ENCODE peak calls at places on chromosomes 4 and X, in five cellular contexts. One of them, this sample, is unnamed.

GRCh38 chr4:114488301-114488982 is 110.2 kb upstream of the UGT8 start:
- DNase-seq in WTC11: no peak
- DNase-seq in K562: no peak
- DNase-seq in H1: no peak
- DNase-seq in A549: no peak
- DNase-seq in this sample: no peak

GRCh38 chr4:111883557-111883999 is 261.7 kb upstream of the FAM241A start:
- DNase-seq in WTC11: no peak
- DNase-seq in K562: no peak
- DNase-seq in H1: no peak
- DNase-seq in A549: no peak
- DNase-seq in this sample: no peak

GRCh38 chr4:180947421-180947820 is 1295.8 kb upstream of the TENM3 start:
- DNase-seq in WTC11: no peak
- DNase-seq in K562: no peak
- DNase-seq in H1: no peak
- DNase-seq in A549: no peak
- DNase-seq in this sample: no peak

GRCh38 chrX:115958687-115959359 is 211.7 kb upstream of the AGTR2 start:
- DNase-seq in WTC11: no peak
- DNase-seq in K562: no peak
- DNase-seq in H1: no peak
- DNase-seq in A549: no peak
- DNase-seq in this sample: no peak

GRCh38 chr4:186840771-186841301 is 117.2 kb upstream of the FAT1 start:
- DNase-seq in WTC11: no peak
- DNase-seq in K562: peak; percentile 38
- DNase-seq in H1: no peak
- DNase-seq in A549: no peak
- DNase-seq in this sample: no peak

GRCh38 chrX:26026179-26026578 is 112.0 kb upstream of the MAGEB18 start:
- DNase-seq in WTC11: no peak
- DNase-seq in K562: no peak
- DNase-seq in H1: no peak
- DNase-seq in A549: no peak
- DNase-seq in this sample: no peak

GRCh38 chr4:183960021-183960420 is 54.9 kb downstream of the STOX2 start:
- DNase-seq in WTC11: peak; percentile 21
- DNase-seq in K562: peak; percentile 17
- DNase-seq in H1: no peak
- DNase-seq in A549: peak; percentile 39
- DNase-seq in this sample: no peak

GRCh38 chr4:80454040-80454439 is 118.5 kb downstream of the CFAP299 start:
- DNase-seq in WTC11: no peak
- DNase-seq in K562: no peak
- DNase-seq in H1: no peak
- DNase-seq in A549: no peak
- DNase-seq in this sample: no peak

GRCh38 chr4:113998531-113998930 is 19.1 kb upstream of the ARSJ start:
- DNase-seq in WTC11: no peak
- DNase-seq in K562: no peak
- DNase-seq in H1: no peak
- DNase-seq in A549: no peak
- DNase-seq in this sample: no peak

GRCh38 chrX:46628406-46629371 is 55.1 kb downstream of the CHST7 start:
- DNase-seq in WTC11: no peak
- DNase-seq in K562: no peak
- DNase-seq in H1: no peak
- DNase-seq in A549: no peak
- DNase-seq in this sample: peak; percentile 47

GRCh38 chrX:41922694-41923171 is 621 bp downstream of the CASK start:
- DNase-seq in WTC11: peak; percentile 34
- DNase-seq in K562: peak; percentile 8
- DNase-seq in H1: no peak
- DNase-seq in A549: peak; percentile 26
- DNase-seq in this sample: peak; percentile 26

GRCh38 chrX:16699389-16699788 is 13.1 kb downstream of the CTPS2 start:
- DNase-seq in WTC11: no peak
- DNase-seq in K562: no peak
- DNase-seq in H1: no peak
- DNase-seq in A549: no peak
- DNase-seq in this sample: no peak
- TF ChIP-seq JUN in WTC11: no peak
- TF ChIP-seq JUN in K562: no peak
- TF ChIP-seq JUN in H1: no peak
- TF ChIP-seq JUN in A549: no peak
- TF ChIP-seq JUN in this sample: no peak

DNA sequence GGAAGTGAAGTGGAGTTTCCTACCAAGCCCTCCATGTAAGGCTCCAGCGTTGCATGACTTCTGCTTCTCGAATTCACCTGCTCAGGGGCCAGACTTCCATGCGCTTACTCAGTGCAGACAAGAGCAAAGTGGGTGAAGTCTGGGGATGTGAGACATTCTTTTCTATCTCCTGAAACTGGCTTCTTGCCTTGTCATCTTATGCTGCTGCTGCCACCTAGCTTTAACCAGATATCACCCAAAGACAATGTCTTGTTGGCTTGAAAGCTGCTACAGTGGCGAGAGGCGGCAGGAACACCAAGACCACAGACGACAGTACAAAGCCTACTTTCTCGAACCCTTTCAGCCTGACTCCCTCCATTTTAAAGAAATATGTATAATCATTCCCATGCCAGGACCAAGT is 103.6 kb upstream of the ADGRG2 start:
- DNase-seq in WTC11: peak; percentile 10
- DNase-seq in K562: peak; percentile 8
- DNase-seq in H1: no peak
- DNase-seq in A549: peak; percentile 69
- DNase-seq in this sample: no peak
- TF ChIP-seq JUN in WTC11: no peak
- TF ChIP-seq JUN in K562: no peak
- TF ChIP-seq JUN in H1: no peak
- TF ChIP-seq JUN in A549: no peak
- TF ChIP-seq JUN in this sample: no peak

DNA sequence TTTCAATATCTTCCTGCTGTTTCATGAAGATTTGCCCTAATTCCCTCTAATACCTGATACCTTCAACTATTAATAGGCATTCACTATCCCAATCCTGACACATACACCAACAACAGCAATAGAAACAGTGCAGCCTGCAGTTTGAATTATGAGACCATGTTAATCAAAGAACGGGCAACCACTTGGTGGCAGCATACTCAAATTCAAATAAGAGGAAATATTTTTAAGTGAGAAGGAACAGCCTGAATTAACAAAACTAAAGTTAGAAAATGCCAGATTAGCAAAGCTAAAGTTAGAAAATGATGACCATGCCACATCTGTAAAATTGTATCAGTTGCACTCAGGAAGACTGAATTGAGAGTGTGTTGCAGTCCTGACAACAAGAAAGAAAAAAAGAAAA is 204.9 kb downstream of the SMARCA1 start:
- DNase-seq in WTC11: no peak
- DNase-seq in K562: no peak
- DNase-seq in H1: no peak
- DNase-seq in A549: peak; percentile 30
- DNase-seq in this sample: peak; percentile 6
- TF ChIP-seq JUN in WTC11: no peak
- TF ChIP-seq JUN in K562: no peak
- TF ChIP-seq JUN in H1: no peak
- TF ChIP-seq JUN in A549: no peak
- TF ChIP-seq JUN in this sample: no peak

DNA sequence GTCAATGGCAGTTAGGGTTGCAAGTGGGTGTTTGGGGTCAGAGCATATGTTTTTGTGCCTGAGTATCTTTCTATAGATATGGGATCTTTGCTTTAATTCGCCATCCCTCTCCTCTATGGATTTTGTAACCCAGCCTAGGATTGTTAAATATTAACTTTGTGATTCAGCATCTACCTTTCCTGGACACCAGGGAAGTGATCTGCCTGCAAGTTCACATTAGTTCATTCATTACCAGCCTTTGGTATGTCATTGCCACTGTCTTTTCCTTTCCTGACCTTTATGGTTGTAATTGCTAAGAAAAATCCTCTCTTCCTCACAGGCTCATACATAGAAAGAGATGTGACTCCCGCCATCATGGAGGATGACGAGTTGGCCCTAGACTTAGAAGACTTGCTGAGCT is 73.8 kb downstream of the KIT start:
- DNase-seq in WTC11: no peak
- DNase-seq in K562: no peak
- DNase-seq in H1: no peak
- DNase-seq in A549: no peak
- DNase-seq in this sample: no peak
- TF ChIP-seq JUN in WTC11: no peak
- TF ChIP-seq JUN in K562: no peak
- TF ChIP-seq JUN in H1: no peak
- TF ChIP-seq JUN in A549: no peak
- TF ChIP-seq JUN in this sample: no peak

GRCh38 chrX:17735396-17735795 is 1.9 kb upstream of the SCML1 start:
- DNase-seq in WTC11: no peak
- DNase-seq in K562: no peak
- DNase-seq in H1: no peak
- DNase-seq in A549: no peak
- DNase-seq in this sample: no peak
- TF ChIP-seq JUN in WTC11: no peak
- TF ChIP-seq JUN in K562: no peak
- TF ChIP-seq JUN in H1: no peak
- TF ChIP-seq JUN in A549: no peak
- TF ChIP-seq JUN in this sample: no peak

GRCh38 chr4:86972997-86973396 is 38.2 kb downstream of the AFF1 start:
- DNase-seq in WTC11: peak; percentile 19
- DNase-seq in K562: peak; percentile 63
- DNase-seq in H1: no peak
- DNase-seq in A549: no peak
- DNase-seq in this sample: no peak
- TF ChIP-seq JUN in WTC11: no peak
- TF ChIP-seq JUN in K562: no peak
- TF ChIP-seq JUN in H1: no peak
- TF ChIP-seq JUN in A549: no peak
- TF ChIP-seq JUN in this sample: no peak

DNA sequence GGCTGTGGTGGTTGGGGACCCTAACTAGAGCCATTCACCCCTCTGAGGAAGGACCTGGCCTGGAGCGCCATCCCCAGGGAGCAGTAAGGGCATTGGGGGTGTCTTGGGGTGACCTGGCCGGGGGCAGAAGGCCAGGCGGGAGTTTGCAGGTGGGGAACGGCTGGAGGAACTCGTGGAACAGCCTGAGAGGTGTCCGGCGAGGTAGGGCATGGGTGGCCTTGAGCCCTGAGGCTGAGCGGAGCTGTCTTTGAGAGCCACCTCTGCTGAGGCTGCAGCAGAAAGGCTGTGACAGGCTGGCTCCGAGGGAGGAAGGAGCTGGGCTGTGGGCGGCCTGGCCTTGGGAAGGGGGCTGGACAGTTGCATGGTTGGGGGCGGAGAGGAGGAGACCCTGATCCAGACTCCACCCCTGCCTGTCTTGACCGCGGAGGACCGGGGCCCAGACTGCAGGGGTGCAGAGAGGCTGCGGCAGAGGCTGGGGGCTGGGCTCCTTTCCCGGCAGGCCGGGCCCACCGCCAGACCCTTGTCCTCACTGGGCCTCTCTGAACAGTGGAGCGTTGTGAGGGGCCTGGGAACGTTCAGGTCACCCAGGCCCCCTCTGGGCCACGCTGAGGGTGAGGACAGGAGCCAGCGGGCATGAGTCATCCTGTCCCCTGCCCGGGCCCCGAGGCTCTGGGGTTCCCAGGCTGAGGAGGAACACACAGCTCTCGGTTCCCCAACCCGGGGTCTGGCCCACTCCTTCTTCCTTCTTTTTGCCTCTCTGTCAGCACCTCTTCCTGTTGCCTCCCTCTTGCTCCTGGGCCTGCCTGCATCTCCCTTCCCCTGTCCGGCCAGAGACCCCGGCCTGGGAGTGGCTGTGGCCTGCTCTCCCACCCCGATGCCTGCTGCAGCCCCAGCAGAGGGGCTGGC is 8.1 kb downstream of the SH3BP2 start:
- DNase-seq in WTC11: peak; percentile 79
- DNase-seq in K562: peak; percentile 55
- DNase-seq in H1: no peak
- DNase-seq in A549: no peak
- DNase-seq in this sample: peak; percentile 54
- TF ChIP-seq JUN in WTC11: no peak
- TF ChIP-seq JUN in K562: peak; percentile 50
- TF ChIP-seq JUN in H1: no peak
- TF ChIP-seq JUN in A549: no peak
- TF ChIP-seq JUN in this sample: no peak

DNA sequence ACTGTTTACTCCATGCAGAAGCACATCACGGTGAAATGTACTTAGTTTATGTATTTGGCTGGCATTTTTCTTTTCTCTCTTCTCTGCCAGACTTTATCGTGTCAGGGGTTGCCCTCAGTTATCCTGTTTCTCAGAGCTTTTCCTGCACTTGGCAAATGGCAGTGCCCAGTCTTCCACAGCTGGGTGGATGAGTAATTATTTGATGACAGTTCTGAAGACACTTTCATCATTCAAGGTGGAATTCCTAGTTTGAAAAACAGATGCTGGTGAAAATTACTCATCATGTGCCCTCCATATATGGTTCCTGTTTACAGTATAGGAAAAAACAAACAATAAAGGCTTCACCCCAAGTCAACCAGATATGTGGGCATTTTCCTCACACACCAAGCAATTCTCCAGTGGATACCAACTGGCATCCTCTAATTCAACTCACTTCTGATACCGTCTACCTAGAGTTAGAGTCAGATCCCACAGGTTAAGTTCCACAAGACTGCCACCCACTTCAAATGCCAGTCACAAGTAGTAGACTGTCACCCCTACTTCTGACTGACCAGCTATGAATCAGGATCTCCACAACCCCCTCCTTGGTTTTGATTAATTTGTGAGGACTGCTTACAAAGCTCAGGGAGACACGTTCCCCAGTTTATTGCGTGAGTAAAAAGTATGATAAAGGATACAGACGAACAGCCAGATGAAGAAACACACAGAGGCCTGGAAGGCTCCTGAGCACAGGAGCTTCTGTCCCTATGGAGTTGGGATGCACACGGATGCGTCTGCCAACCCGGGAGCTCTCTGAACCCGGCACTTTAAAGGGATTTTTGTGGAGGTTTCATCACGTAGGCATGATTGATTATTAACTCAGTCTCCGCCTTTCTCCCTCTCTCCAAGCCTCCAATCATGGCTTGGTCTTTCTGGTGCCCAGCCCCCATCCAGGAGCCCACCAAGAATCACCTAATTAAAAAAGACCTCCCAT is 72.9 kb downstream of the CLDN34 start:
- DNase-seq in WTC11: no peak
- DNase-seq in K562: no peak
- DNase-seq in H1: no peak
- DNase-seq in A549: peak; percentile 56
- DNase-seq in this sample: peak; percentile 63
- TF ChIP-seq JUN in WTC11: no peak
- TF ChIP-seq JUN in K562: no peak
- TF ChIP-seq JUN in H1: no peak
- TF ChIP-seq JUN in A549: no peak
- TF ChIP-seq JUN in this sample: peak; percentile 31